ENCODE peak calls at places on chromosomes 13 and 19, in nine cellular contexts. C, E, F, B, D, P, L, V and N are unnamed samples. For H3K27me3, the result is how much of the 10 kb centered on the place peaks cover.

GRCh38 chr13:41942462-41943094 is 18.3 kb downstream of the VWA8 start:
- DNase-seq in C (no peak), E (no peak), F (no peak), B (no peak), D (no peak), P (no peak), L (peak), V (no peak), N (no peak)

GRCh38 chr13:96958286-96958891 is 35.9 kb downstream of the OXGR1 start:
- DNase-seq in C (no peak), E (no peak), F (no peak), B (no peak), D (no peak), P (no peak), L (no peak), V (no peak), N (no peak)

GRCh38 chr13:47080616-47081015 is 183.8 kb upstream of the HTR2A start:
- DNase-seq in C (no peak), E (no peak), F (no peak), B (no peak), D (no peak), P (no peak), L (no peak), V (no peak), N (no peak)

GRCh38 chr19:47802521-47803043 is 1.8 kb downstream of the TPRX1 start:
- DNase-seq in C (no peak), E (no peak), F (no peak), B (no peak), D (no peak), P (no peak), L (no peak), V (no peak), N (no peak)

GRCh38 chr13:57874530-57874929 is 243.0 kb downstream of the PCDH17 start:
- DNase-seq in C (no peak), E (no peak), F (no peak), B (no peak), D (no peak), P (no peak), L (no peak), V (no peak), N (no peak)

GRCh38 chr13:51323824-51324511 is 15.5 kb upstream of the SERPINE3 start:
- DNase-seq in C (no peak), E (no peak), F (no peak), B (no peak), D (no peak), P (no peak), L (no peak), V (no peak), N (no peak)

GRCh38 chr13:113638173-113638746 is 19.7 kb downstream of the ATP4B start:
- DNase-seq in C (no peak), E (peak), F (no peak), B (no peak), D (no peak), P (no peak), L (no peak), V (no peak), N (no peak)

GRCh38 chr19:3034845-3035541 is 5.9 kb upstream of the TLE2 start:
- DNase-seq in C (peak), E (peak), F (peak), B (no peak), D (no peak), P (no peak), L (no peak), V (peak), N (peak)

GRCh38 chr19:6589711-6590457 is 1.1 kb downstream of the CD70 start:
- DNase-seq in C (no peak), E (no peak), F (no peak), B (no peak), D (no peak), P (no peak), L (no peak), V (no peak), N (no peak)

GRCh38 chr13:74080762-74081161 is 53.4 kb downstream of the KLF12 start:
- DNase-seq in C (no peak), E (no peak), F (no peak), B (no peak), D (no peak), P (no peak), L (no peak), V (no peak), N (no peak)

GRCh38 chr19:58515259-58515658 is 3.5 kb upstream of the SLC27A5 start:
- DNase-seq in C (no peak), E (no peak), F (no peak), B (no peak), D (no peak), P (no peak), L (no peak), V (no peak), N (no peak)

GRCh38 chr19:51688665-51689571 is 4.2 kb upstream of the SPACA6 start:
- DNase-seq in C (no peak), E (peak), F (peak), B (peak), D (peak), P (peak), L (peak), V (peak), N (peak)

GRCh38 chr19:13803038-13803437 is 7.8 kb downstream of the ZSWIM4 start:
- DNase-seq in C (no peak), E (no peak), F (peak), B (no peak), D (no peak), P (peak), L (no peak), V (no peak), N (no peak)

GRCh38 chr13:82647540-82647939 is 1234.7 kb downstream of the SLITRK1 start:
- DNase-seq in C (no peak), E (no peak), F (no peak), B (no peak), D (no peak), P (no peak), L (no peak), V (no peak), N (no peak)

GRCh38 chr19:35040826-35041547 is 534 bp upstream of the HPN start:
- DNase-seq in C (no peak), E (peak), F (peak), B (no peak), D (peak), P (peak), L (no peak), V (peak), N (no peak)

GRCh38 chr13:46374710-46375109 is 12.3 kb downstream of the RUBCNL start:
- DNase-seq in C (peak), E (no peak), F (no peak), B (no peak), D (no peak), P (no peak), L (no peak), V (no peak), N (no peak)

GRCh38 chr19:49512970-49513745 is 697 bp downstream of the FCGRT start:
- DNase-seq in C (no peak), E (peak), F (no peak), B (no peak), D (no peak), P (peak), L (no peak), V (peak), N (no peak)

GRCh38 chr19:55452381-55453325 is 8.8 kb downstream of the ISOC2 start:
- DNase-seq in C (no peak), E (peak), F (no peak), B (no peak), D (peak), P (no peak), L (peak), V (peak), N (no peak)

GRCh38 chr13:27288397-27288796 is 17.8 kb downstream of the RASL11A start:
- DNase-seq in C (no peak), E (no peak), F (no peak), B (no peak), D (no peak), P (no peak), L (no peak), V (no peak), N (no peak)

GRCh38 chr13:49292742-49293498 is 45.2 kb downstream of the CDADC1 start:
- DNase-seq in C (no peak), E (peak), F (no peak), B (no peak), D (peak), P (no peak), L (peak), V (peak), N (peak)

GRCh38 chr19:14091086-14091884 is 734 bp upstream of the SAMD1 start:
- DNase-seq in C (peak), E (no peak), F (peak), B (no peak), D (no peak), P (peak), L (no peak), V (no peak), N (peak)

GRCh38 chr13:110014719-110015118 is 228.3 kb upstream of the IRS2 start:
- DNase-seq in C (no peak), E (no peak), F (no peak), B (no peak), D (no peak), P (no peak), L (no peak), V (no peak), N (no peak)

GRCh38 chr19:13652810-13653590 is 111.3 kb upstream of the MRI1 start:
- DNase-seq in C (no peak), E (no peak), F (no peak), B (no peak), D (no peak), P (no peak), L (no peak), V (no peak), N (no peak)

GRCh38 chr13:50757021-50757420 is 86.5 kb downstream of the DLEU7 start:
- DNase-seq in C (no peak), E (no peak), F (no peak), B (no peak), D (no peak), P (no peak), L (no peak), V (no peak), N (no peak)

GRCh38 chr13:99969934-99970760 is 1.4 kb downstream of the ZIC5 start:
- DNase-seq in C (no peak), E (no peak), F (peak), B (no peak), D (no peak), P (no peak), L (no peak), V (no peak), N (no peak)
- H3K4me3 ChIP-seq in C (peak), E (no peak), F (peak), B (peak), D (peak), P (peak), L (no peak), V (peak), N (peak)

GRCh38 chr19:44756089-44756562 is 7.6 kb downstream of the BCL3 start:
- DNase-seq in C (no peak), E (no peak), F (no peak), B (no peak), D (no peak), P (no peak), L (no peak), V (no peak), N (no peak)
- H3K27me3 ChIP-seq in C (under half), E (under half), F (under half), B (under half), D (under half), P (under half), L (under half), V (under half), N (under half)

DNA sequence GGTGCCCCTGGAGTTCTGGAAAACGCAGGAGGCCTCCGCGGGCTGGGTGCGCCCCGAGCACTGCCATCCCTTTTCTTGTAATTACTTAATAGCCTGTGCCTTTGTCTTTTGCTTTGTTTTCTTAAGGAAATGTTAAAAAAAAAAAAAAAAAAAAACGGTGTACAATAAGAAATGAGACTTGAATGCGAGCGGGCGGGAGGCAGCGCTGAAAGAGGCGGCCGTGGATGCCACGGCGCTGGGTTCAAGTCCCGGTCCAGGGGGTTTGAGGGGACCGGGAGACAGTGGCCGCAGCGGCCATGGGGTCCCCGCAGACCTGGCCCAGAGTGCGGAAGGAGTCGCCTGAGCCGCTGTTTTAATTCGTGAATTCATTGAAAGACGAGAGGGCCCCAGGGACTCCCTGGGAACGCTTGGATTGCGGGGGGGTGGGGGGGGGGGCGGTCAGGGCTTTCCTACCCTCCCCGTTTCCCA is 349.1 kb upstream of the ARGLU1 start:
- DNase-seq in C (no peak), E (no peak), F (no peak), B (no peak), D (no peak), P (no peak), L (no peak), V (peak), N (no peak)
- H3K27ac ChIP-seq in C (no peak), E (peak), F (no peak), B (no peak), D (peak), P (peak), L (no peak), V (peak), N (no peak)

GRCh38 chr13:23159205-23159586 is 21.6 kb upstream of the SGCG start:
- DNase-seq in C (peak), E (no peak), F (no peak), B (peak), D (peak), P (no peak), L (no peak), V (no peak), N (no peak)
- H3K4me3 ChIP-seq in C (peak), E (peak), F (no peak), B (peak), D (peak), P (peak), L (peak), V (peak), N (no peak)